ENCODE peak calls at places on chromosome 17, in five cellular contexts. One of them, this sample, is unnamed.
A peak's percentile ranks its signal among the peaks of the same experiment; 100 is the strongest.

GRCh38 chr17:72151565-72152391 is 31.0 kb downstream of the SOX9 start:
- DNase-seq in BE2C: peak; percentile 42
- DNase-seq in glutamatergic neuron: no peak
- DNase-seq in AG09309: no peak
- DNase-seq in body of pancreas: peak; percentile 58
- DNase-seq in this sample: peak; percentile 81

GRCh38 chr17:45143101-45143670 is 5.1 kb upstream of the HEXIM1 start:
- DNase-seq in BE2C: no peak
- DNase-seq in glutamatergic neuron: no peak
- DNase-seq in AG09309: no peak
- DNase-seq in body of pancreas: no peak
- DNase-seq in this sample: no peak

GRCh38 chr17:63831505-63831904 is 4.0 kb upstream of the FTSJ3 start:
- DNase-seq in BE2C: no peak
- DNase-seq in glutamatergic neuron: no peak
- DNase-seq in AG09309: no peak
- DNase-seq in body of pancreas: no peak
- DNase-seq in this sample: no peak

GRCh38 chr17:51128089-51128488 is 7.4 kb upstream of the SPAG9 start:
- DNase-seq in BE2C: no peak
- DNase-seq in glutamatergic neuron: no peak
- DNase-seq in AG09309: no peak
- DNase-seq in body of pancreas: no peak
- DNase-seq in this sample: no peak

GRCh38 chr17:80545499-80545826 is 825 bp downstream of the RPTOR start:
- DNase-seq in BE2C: no peak
- DNase-seq in glutamatergic neuron: no peak
- DNase-seq in AG09309: no peak
- DNase-seq in body of pancreas: no peak
- DNase-seq in this sample: no peak

GRCh38 chr17:68319420-68320162 is 28.3 kb downstream of the ARSG start:
- DNase-seq in BE2C: no peak
- DNase-seq in glutamatergic neuron: no peak
- DNase-seq in AG09309: no peak
- DNase-seq in body of pancreas: no peak
- DNase-seq in this sample: no peak

GRCh38 chr17:44922746-44923470 is 7.6 kb upstream of the GFAP start:
- DNase-seq in BE2C: peak; percentile 23
- DNase-seq in glutamatergic neuron: no peak
- DNase-seq in AG09309: no peak
- DNase-seq in body of pancreas: no peak
- DNase-seq in this sample: no peak

GRCh38 chr17:49358638-49359247 is 3.3 kb downstream of the ZNF652 start:
- DNase-seq in BE2C: no peak
- DNase-seq in glutamatergic neuron: no peak
- DNase-seq in AG09309: no peak
- DNase-seq in body of pancreas: no peak
- DNase-seq in this sample: no peak

GRCh38 chr17:67850991-67851631 is 25.8 kb downstream of the BPTF start:
- DNase-seq in BE2C: no peak
- DNase-seq in glutamatergic neuron: no peak
- DNase-seq in AG09309: no peak
- DNase-seq in body of pancreas: no peak
- DNase-seq in this sample: no peak

GRCh38 chr17:15436399-15437369 is 30.7 kb downstream of the CDRT4 start:
- DNase-seq in BE2C: peak; percentile 38
- DNase-seq in glutamatergic neuron: no peak
- DNase-seq in AG09309: no peak
- DNase-seq in body of pancreas: peak; percentile 29
- DNase-seq in this sample: peak; percentile 87

GRCh38 chr17:4482338-4483011 is 16.2 kb upstream of the SPNS2 start:
- DNase-seq in BE2C: no peak
- DNase-seq in glutamatergic neuron: no peak
- DNase-seq in AG09309: no peak
- DNase-seq in body of pancreas: no peak
- DNase-seq in this sample: no peak

GRCh38 chr17:43645765-43646481 is 15.8 kb downstream of the MEOX1 start:
- DNase-seq in BE2C: peak; percentile 54
- DNase-seq in glutamatergic neuron: peak; percentile 64
- DNase-seq in AG09309: no peak
- DNase-seq in body of pancreas: peak; percentile 44
- DNase-seq in this sample: no peak

GRCh38 chr17:77476920-77477805 is 336.4 kb downstream of the SEC14L1 start:
- DNase-seq in BE2C: peak; percentile 93
- DNase-seq in glutamatergic neuron: peak; percentile 33
- DNase-seq in AG09309: peak; percentile 96
- DNase-seq in body of pancreas: peak; percentile 30
- DNase-seq in this sample: no peak

DNA sequence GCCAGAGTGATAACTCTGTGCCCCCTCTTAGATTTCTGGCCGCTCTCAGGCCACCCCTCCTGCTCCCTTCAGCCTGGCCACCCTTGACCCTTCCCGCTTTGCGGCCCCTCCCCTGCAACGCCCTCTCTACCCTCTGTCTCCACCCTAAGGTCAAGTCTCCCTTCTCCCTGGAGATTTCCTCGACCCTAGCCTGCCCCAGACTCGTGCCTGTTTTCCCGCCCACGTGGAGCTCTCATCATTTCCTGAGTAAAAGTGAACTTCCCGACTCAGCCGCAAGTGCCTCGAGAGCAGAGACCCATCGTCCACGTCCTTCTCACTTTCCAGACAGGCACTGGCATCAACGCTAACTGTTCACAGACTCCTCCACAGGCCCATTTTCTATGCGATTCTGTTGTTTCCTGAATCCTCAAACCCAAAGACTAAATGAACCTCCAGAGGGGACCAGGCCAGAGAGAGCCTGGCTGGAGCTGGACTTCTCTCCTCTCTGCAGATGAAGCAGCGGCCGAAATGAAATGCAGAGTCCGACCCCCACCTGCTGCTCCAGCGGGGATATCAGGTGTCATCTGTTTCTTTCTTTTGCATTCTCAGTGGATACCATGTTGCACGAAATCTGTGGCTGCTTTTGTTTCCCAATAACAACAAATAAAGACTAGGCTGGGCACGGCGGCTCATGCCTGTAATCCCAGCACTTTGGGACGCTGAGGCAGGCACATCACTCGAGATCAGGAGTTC is 52.5 kb downstream of the RTN4RL1 start:
- DNase-seq in BE2C: no peak
- DNase-seq in glutamatergic neuron: peak; percentile 49
- DNase-seq in AG09309: no peak
- DNase-seq in body of pancreas: no peak
- DNase-seq in this sample: no peak
- TF ChIP-seq CTCF in BE2C: no peak
- TF ChIP-seq CTCF in glutamatergic neuron: no peak
- TF ChIP-seq CTCF in AG09309: no peak
- TF ChIP-seq CTCF in body of pancreas: no peak
- TF ChIP-seq CTCF in this sample: no peak

GRCh38 chr17:59607817-59608403 is 11.8 kb upstream of the CLTC start:
- DNase-seq in BE2C: peak; percentile 40
- DNase-seq in glutamatergic neuron: peak; percentile 55
- DNase-seq in AG09309: no peak
- DNase-seq in body of pancreas: peak; percentile 17
- DNase-seq in this sample: no peak
- TF ChIP-seq CTCF in BE2C: peak; percentile 31
- TF ChIP-seq CTCF in glutamatergic neuron: peak; percentile 54
- TF ChIP-seq CTCF in AG09309: no peak
- TF ChIP-seq CTCF in body of pancreas: no peak
- TF ChIP-seq CTCF in this sample: no peak

GRCh38 chr17:29906969-29907368 is 23.1 kb downstream of the SSH2 start:
- DNase-seq in BE2C: no peak
- DNase-seq in glutamatergic neuron: no peak
- DNase-seq in AG09309: no peak
- DNase-seq in body of pancreas: no peak
- DNase-seq in this sample: no peak
- TF ChIP-seq CTCF in BE2C: no peak
- TF ChIP-seq CTCF in glutamatergic neuron: no peak
- TF ChIP-seq CTCF in AG09309: no peak
- TF ChIP-seq CTCF in body of pancreas: no peak
- TF ChIP-seq CTCF in this sample: no peak

DNA sequence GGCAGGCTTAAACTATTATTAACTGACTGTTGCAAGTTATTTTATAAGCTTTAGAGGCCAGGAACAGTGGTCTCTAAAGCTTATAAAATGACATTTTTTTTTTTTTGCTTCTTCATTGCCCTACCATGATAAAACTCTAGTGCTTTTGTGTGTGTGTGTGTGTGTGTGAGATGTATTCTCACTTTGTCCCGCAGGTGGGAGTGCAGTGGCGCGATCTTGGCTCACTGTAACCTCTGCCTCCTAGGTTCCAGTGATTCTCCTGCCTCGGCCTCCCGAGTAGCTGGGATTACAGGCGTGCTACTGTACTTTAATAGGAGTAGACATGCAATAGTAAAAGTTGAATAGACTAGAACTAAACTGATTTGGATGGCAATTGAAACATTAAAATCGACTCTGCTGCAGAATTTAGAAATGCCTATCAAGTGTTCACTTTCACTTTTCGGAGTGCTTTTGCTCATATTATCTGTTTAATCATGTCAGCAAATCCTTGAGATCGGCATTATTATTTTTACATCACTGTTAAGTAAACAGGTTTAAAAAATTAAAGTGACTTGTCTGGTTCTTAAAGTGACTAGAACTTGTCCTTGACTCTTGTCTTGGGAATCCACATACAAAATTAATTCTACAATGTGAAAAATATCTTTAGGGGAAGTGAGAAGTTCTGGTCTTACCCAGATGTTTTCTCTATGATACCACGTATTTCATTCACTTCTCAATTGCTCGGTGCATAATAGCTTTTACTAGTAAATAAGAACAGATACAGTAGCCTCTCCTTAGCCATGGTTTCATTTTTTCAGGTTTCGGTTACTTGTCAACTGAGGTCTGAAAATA is 8.4 kb upstream of the PCTP start:
- DNase-seq in BE2C: no peak
- DNase-seq in glutamatergic neuron: no peak
- DNase-seq in AG09309: no peak
- DNase-seq in body of pancreas: no peak
- DNase-seq in this sample: no peak
- TF ChIP-seq CTCF in BE2C: no peak
- TF ChIP-seq CTCF in glutamatergic neuron: no peak
- TF ChIP-seq CTCF in AG09309: no peak
- TF ChIP-seq CTCF in body of pancreas: no peak
- TF ChIP-seq CTCF in this sample: no peak

DNA sequence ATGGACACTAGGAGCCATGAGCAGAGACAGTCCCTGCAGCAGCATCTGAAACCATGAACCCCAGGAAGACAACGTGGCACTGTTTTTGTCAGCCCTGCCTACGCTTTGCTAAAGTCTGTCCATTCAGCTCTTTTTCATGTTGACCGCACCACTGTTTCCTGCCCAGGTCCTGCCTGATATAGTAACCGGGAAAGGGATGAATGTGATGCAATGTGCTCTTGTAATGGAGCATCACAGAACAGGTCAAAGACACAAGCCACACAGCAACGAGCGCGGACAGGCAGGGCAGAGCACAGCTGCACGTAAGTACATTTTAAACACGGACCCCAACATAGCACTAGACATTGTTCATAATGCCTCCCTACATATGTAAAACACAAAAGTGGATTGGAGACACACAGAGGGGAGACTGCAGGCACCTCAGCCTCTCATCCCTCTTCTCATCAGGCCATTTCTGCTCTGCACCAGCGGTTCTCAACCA is 16.9 kb upstream of the TNFRSF13B start:
- DNase-seq in BE2C: no peak
- DNase-seq in glutamatergic neuron: no peak
- DNase-seq in AG09309: no peak
- DNase-seq in body of pancreas: no peak
- DNase-seq in this sample: no peak
- TF ChIP-seq CTCF in BE2C: no peak
- TF ChIP-seq CTCF in glutamatergic neuron: no peak
- TF ChIP-seq CTCF in AG09309: no peak
- TF ChIP-seq CTCF in body of pancreas: no peak
- TF ChIP-seq CTCF in this sample: no peak

GRCh38 chr17:35428229-35428628 is 4.1 kb downstream of the SLFN12 start:
- DNase-seq in BE2C: no peak
- DNase-seq in glutamatergic neuron: no peak
- DNase-seq in AG09309: no peak
- DNase-seq in body of pancreas: no peak
- DNase-seq in this sample: no peak

GRCh38 chr17:35432176-35433074 is at the start of gene SLFN12:
- DNase-seq in BE2C: no peak
- DNase-seq in glutamatergic neuron: no peak
- DNase-seq in AG09309: peak; percentile 88
- DNase-seq in body of pancreas: peak; percentile 70
- DNase-seq in this sample: peak; percentile 55

GRCh38 chr17:35438433-35438832 is 6.1 kb upstream of the SLFN12 start:
- DNase-seq in BE2C: no peak
- DNase-seq in glutamatergic neuron: no peak
- DNase-seq in AG09309: no peak
- DNase-seq in body of pancreas: no peak
- DNase-seq in this sample: no peak

GRCh38 chr17:35429702-35430101 is 2.6 kb downstream of the SLFN12 start:
- DNase-seq in BE2C: no peak
- DNase-seq in glutamatergic neuron: no peak
- DNase-seq in AG09309: no peak
- DNase-seq in body of pancreas: no peak
- DNase-seq in this sample: no peak

GRCh38 chr17:35433075-35433894 is 985 bp upstream of the SLFN12 start:
- DNase-seq in BE2C: no peak
- DNase-seq in glutamatergic neuron: no peak
- DNase-seq in AG09309: peak; percentile 98
- DNase-seq in body of pancreas: peak; percentile 67
- DNase-seq in this sample: peak; percentile 56
- TF ChIP-seq CTCF in BE2C: no peak
- TF ChIP-seq CTCF in glutamatergic neuron: no peak
- TF ChIP-seq CTCF in AG09309: peak; percentile 51
- TF ChIP-seq CTCF in body of pancreas: no peak
- TF ChIP-seq CTCF in this sample: no peak

GRCh38 chr17:29036584-29036983 is 6.4 kb upstream of the PIPOX start:
- DNase-seq in BE2C: no peak
- DNase-seq in glutamatergic neuron: no peak
- DNase-seq in AG09309: no peak
- DNase-seq in body of pancreas: no peak
- DNase-seq in this sample: no peak
- TF ChIP-seq CTCF in BE2C: no peak
- TF ChIP-seq CTCF in glutamatergic neuron: no peak
- TF ChIP-seq CTCF in AG09309: peak; percentile 1
- TF ChIP-seq CTCF in body of pancreas: no peak
- TF ChIP-seq CTCF in this sample: no peak

GRCh38 chr17:81667754-81668153 is 1.2 kb downstream of the CCDC137 start:
- DNase-seq in BE2C: no peak
- DNase-seq in glutamatergic neuron: peak; percentile 39
- DNase-seq in AG09309: no peak
- DNase-seq in body of pancreas: no peak
- DNase-seq in this sample: no peak
- TF ChIP-seq CTCF in BE2C: no peak
- TF ChIP-seq CTCF in glutamatergic neuron: no peak
- TF ChIP-seq CTCF in AG09309: no peak
- TF ChIP-seq CTCF in body of pancreas: no peak
- TF ChIP-seq CTCF in this sample: no peak

GRCh38 chr17:47323382-47324223 is at the start of gene EFCAB13:
- DNase-seq in BE2C: peak; percentile 96
- DNase-seq in glutamatergic neuron: peak; percentile 95
- DNase-seq in AG09309: no peak
- DNase-seq in body of pancreas: peak; percentile 95
- DNase-seq in this sample: peak; percentile 94
- TF ChIP-seq CTCF in BE2C: peak; percentile 5
- TF ChIP-seq CTCF in glutamatergic neuron: no peak
- TF ChIP-seq CTCF in AG09309: peak; percentile 7
- TF ChIP-seq CTCF in body of pancreas: no peak
- TF ChIP-seq CTCF in this sample: peak; percentile 18

This sample was measured in right lobe of liver.